ENCODE peak calls at places on chromosomes 5 and 9, in ten cellular contexts. B is activated gamma-delta T cell treated with Interleukin-2 at 50 U/mL for 16 hours; U is ELF-1; I is tibial artery; H is adrenal gland; P is ELR; N is A549; Q is activated CD8-positive, alpha-beta memory T cell treated with anti-CD3 and anti-CD28 coated beads for 4 hours; E is foreskin fibroblast; F is retina. O is an unnamed sample.

GRCh38 chr9:29078063-29078660 is 1504.9 kb upstream of the C9orf72 start:
- DNase-seq in U (no peak), P (peak), H (no peak), Q (no peak), N (peak), I (no peak), B (no peak), F (no peak), E (peak), O (no peak)

GRCh38 chr5:102324714-102325113 is 28.6 kb upstream of the SLCO4C1 start:
- DNase-seq in P (no peak), H (no peak), I (no peak), N (no peak), B (no peak), Q (no peak), E (peak), F (no peak), U (no peak), O (no peak)

GRCh38 chr5:111676926-111677415 is 80.0 kb downstream of the NREP start:
- DNase-seq in B (no peak), Q (no peak), E (peak), I (no peak), P (no peak), F (no peak), H (no peak), N (no peak), U (no peak), O (no peak)

GRCh38 chr5:157253547-157253946 is 12.4 kb upstream of the CYFIP2 start:
- DNase-seq in E (peak), I (no peak), Q (no peak), P (peak), B (no peak), H (peak), F (peak), U (peak), N (peak), O (no peak)

GRCh38 chr9:109793196-109793595 is 13.2 kb downstream of the PALM2AKAP2 start:
- DNase-seq in U (no peak), H (peak), Q (no peak), P (peak), F (no peak), I (no peak), E (peak), B (no peak), N (peak), O (no peak)

GRCh38 chr9:127004946-127005769 is 90.6 kb downstream of the RALGPS1 start:
- DNase-seq in I (no peak), N (no peak), U (no peak), Q (peak), B (peak), E (peak), P (peak), F (no peak), H (peak), O (no peak)

GRCh38 chr5:131268758-131269370 is 5.0 kb downstream of the CDC42SE2 start:
- DNase-seq in Q (no peak), U (no peak), F (no peak), P (no peak), B (no peak), N (no peak), E (peak), I (no peak), H (no peak), O (no peak)

GRCh38 chr5:81763294-81763928 is 12.5 kb upstream of the SSBP2 start:
- DNase-seq in P (no peak), E (no peak), I (no peak), Q (no peak), F (no peak), H (no peak), B (no peak), N (no peak), U (no peak), O (no peak)

O was measured in left ventricle myocardium superior.